ENCODE peak calls at places on chromosomes 7 and 10, in five cellular contexts. U, G, Z, M and H are unnamed samples.
A peak's percentile ranks its signal among the peaks of the same experiment; 100 is the strongest.

GRCh38 chr10:11246752-11247467 is 229.2 kb downstream of the CELF2 start:
- DNase-seq in U (no peak), G (no peak), Z (no peak), M (no peak), H (no peak)

GRCh38 chr7:36657031-36657660 is 67.1 kb downstream of the AOAH start:
- DNase-seq in U (no peak), G (peak; percentile 21), Z (no peak), M (no peak), H (no peak)

GRCh38 chr10:125337510-125337909 is 177.1 kb upstream of the CTBP2 start:
- DNase-seq in U (no peak), G (no peak), Z (no peak), M (no peak), H (no peak)

GRCh38 chr10:35300063-35300699 is 36.1 kb upstream of the CCNY start:
- DNase-seq in U (peak; percentile 88), G (peak; percentile 97), Z (no peak), M (no peak), H (no peak)

GRCh38 chr7:140607441-140607989 is 33.1 kb downstream of the DENND2A start:
- DNase-seq in U (peak; percentile 97), G (peak; percentile 88), Z (peak; percentile 79), M (no peak), H (no peak)

GRCh38 chr7:84055904-84056615 is 138.5 kb downstream of the SEMA3A start:
- DNase-seq in U (peak; percentile 36), G (no peak), Z (no peak), M (no peak), H (no peak)

GRCh38 chr7:30470783-30471182 is 7.8 kb downstream of the NOD1 start:
- DNase-seq in U (peak; percentile 90), G (peak; percentile 92), Z (peak; percentile 57), M (no peak), H (no peak)

GRCh38 chr10:112327678-112328077 is 44.5 kb downstream of the TECTB start:
- DNase-seq in U (no peak), G (no peak), Z (no peak), M (no peak), H (no peak)

GRCh38 chr10:132004052-132004451 is 22.3 kb upstream of the BNIP3 start:
- DNase-seq in U (no peak), G (no peak), Z (no peak), M (no peak), H (no peak)

GRCh38 chr10:100360234-100360633 is 13.2 kb downstream of the SCD start:
- DNase-seq in U (no peak), G (no peak), Z (no peak), M (no peak), H (no peak)

GRCh38 chr10:96910488-96911395 is 78.6 kb downstream of the LCOR start:
- DNase-seq in U (peak; percentile 58), G (peak; percentile 60), Z (no peak), M (peak; percentile 58), H (no peak)

GRCh38 chr10:8130973-8131911 is 76.8 kb downstream of the GATA3 start:
- DNase-seq in U (peak; percentile 9), G (peak; percentile 5), Z (no peak), M (no peak), H (no peak)

GRCh38 chr10:117830832-117831231 is 215.9 kb downstream of the RAB11FIP2 start:
- DNase-seq in U (no peak), G (no peak), Z (no peak), M (peak; percentile 97), H (no peak)

GRCh38 chr10:66381045-66381444 is 544.8 kb upstream of the LRRTM3 start:
- DNase-seq in U (no peak), G (no peak), Z (no peak), M (no peak), H (no peak)

GRCh38 chr10:82463165-82463564 is 588.2 kb downstream of the NRG3 start:
- DNase-seq in U (no peak), G (no peak), Z (no peak), M (no peak), H (no peak)

GRCh38 chr7:112360681-112361080 is 89.6 kb upstream of the IFRD1 start:
- DNase-seq in U (no peak), G (no peak), Z (no peak), M (no peak), H (peak; percentile 58)

GRCh38 chr10:75788394-75789205 is 357.2 kb downstream of the LRMDA start:
- DNase-seq in U (peak; percentile 86), G (peak; percentile 85), Z (no peak), M (no peak), H (peak; percentile 70)

GRCh38 chr10:106136175-106136574 is 1028.3 kb downstream of the SORCS1 start:
- DNase-seq in U (no peak), G (no peak), Z (no peak), M (no peak), H (no peak)

GRCh38 chr7:105156731-105157130 is 142.7 kb downstream of the KMT2E start:
- DNase-seq in U (peak; percentile 67), G (peak; percentile 57), Z (no peak), M (no peak), H (no peak)

DNA sequence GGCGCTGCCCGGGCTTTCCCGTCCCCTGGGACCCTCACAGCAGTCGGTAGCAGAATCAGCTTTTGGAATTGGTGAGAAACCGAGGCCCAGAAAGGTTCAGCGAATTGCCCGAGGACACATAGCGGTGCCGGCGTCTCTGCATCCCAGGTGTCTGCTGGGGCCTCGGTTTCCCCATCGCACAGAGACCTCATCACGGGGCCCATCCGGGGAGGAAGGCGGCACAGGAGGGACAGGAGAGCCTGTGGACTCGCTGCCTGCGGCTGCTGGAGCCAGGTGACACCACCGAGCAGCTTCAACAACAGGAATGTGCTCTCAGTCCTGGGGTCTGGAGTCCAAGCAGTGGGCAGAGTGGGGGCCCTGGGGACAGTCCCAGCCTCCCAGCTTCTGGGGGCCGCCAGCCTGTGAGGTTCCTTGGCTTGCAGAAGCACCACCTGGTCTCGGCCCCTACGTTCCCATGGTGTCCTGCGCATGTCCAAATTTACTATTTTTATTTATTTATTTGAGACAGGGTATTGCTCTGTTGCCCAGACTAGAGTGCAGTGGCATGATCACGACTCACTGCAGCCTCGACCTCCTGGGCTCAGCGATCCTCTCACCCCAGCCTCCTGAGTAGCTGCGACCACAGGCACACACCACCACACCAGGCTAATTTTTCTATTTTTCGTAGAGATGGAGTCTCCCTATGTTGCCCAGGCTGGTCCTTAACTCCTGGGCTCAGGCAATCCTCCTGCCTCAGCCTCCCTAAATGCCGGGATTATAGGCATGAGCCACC is 539 bp upstream of the COX19 start:
- DNase-seq in U (no peak), G (no peak), Z (no peak), M (no peak), H (no peak)
- H3K4me3 ChIP-seq in U (peak overlapping the region; percentile 55), G (peak overlapping the region; percentile 45), Z (peak overlapping the region; percentile 95), M (peak overlapping the region; percentile 100), H (peak overlapping the region; percentile 94)

DNA sequence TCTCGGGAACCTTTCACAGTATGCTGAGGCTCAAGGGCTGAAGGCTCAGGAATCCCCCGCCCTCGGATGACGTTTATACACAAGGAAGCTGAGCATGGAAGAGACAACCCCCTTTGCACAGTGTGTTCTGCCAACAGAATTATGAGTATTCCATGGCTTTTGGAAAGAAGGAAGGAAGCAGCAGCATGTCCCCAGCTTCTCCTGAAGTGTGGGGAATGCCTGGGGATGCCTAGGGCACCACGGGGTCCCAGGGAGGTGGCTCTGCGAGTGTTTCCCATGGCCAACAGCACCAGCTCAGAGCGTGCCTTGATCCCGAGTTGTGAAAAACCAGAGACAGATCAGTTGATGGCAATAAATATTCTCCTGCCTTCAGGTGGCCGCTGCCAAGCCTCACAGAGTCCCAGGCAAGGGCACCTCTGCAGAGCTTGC is 88.8 kb upstream of the DDC start:
- DNase-seq in U (peak; percentile 62), G (peak; percentile 91), Z (peak; percentile 66), M (no peak), H (no peak)
- H3K4me3 ChIP-seq in U (no peak overlapping the region), G (no peak overlapping the region), Z (no peak overlapping the region), M (no peak overlapping the region), H (no peak overlapping the region)

GRCh38 chr10:102795453-102796406 is 41.5 kb downstream of the CYP17A1 start:
- DNase-seq in U (no peak), G (no peak), Z (peak; percentile 19), M (no peak), H (no peak)
- H3K4me3 ChIP-seq in U (no peak overlapping the region), G (no peak overlapping the region), Z (no peak overlapping the region), M (no peak overlapping the region), H (no peak overlapping the region)

DNA sequence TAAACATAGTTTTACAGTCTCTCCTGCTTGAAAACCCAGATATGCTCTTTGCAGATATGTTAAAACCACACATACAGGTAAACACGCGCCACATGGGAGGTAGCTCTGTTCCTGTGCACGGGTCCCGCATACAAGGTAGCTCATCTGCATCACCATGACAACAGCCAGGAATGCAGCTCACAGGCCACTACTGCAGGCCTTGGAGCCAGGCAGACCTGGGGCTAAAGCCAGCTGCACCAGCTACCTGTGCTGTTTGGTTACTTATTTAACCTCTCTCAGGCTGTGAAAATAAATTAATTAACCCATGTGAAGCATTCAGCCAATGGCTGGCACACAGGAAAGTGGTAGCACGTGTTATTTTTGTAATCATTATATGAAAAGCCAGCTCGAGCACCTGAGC is 428.3 kb downstream of the TNS3 start:
- DNase-seq in U (no peak), G (no peak), Z (no peak), M (no peak), H (peak; percentile 3)
- H3K4me3 ChIP-seq in U (no peak overlapping the region), G (no peak overlapping the region), Z (no peak overlapping the region), M (no peak overlapping the region), H (no peak overlapping the region)

DNA sequence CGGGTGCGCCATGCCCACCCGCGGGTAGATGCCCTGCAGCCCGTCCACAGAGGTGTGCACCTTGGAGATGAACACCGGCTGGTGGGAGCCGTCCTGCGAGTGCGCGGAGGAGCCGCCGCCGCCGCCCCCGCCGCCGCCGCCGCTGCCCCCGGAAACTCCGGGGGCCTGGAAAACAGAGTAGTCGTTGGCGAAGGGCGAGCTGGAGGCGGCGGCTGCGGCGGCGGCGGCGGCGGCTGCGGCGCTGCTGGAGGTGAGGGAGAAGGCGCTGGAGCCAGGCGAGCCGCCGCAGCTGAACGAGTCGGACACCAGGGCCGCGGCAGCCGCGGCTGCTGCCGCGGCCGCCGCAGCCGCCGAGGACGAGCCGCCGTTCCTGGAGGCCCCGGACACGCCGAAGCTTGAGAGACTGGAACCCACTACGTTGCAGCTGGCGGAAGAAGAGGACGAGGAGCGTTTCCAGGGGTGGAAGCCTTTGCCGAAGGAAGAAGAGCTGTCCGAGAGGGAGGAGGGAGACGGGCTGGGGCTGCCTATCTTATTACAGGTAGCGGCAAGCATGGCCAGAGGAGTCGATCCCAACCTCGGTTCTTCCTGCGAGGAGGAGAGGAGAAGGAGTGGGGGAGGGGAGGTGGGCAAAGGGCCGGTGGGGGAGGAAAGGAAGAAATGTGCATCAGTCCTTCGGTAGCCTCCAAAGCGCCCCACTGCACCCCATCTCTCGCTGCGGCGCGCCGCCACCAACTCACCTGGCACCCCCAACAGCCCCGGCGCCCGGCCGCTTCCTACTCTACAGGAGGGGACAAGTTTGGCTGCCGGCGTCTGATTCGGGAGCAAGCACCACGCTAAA is 1.3 kb downstream of the SP8 start:
- DNase-seq in U (no peak), G (no peak), Z (no peak), M (no peak), H (no peak)
- H3K4me3 ChIP-seq in U (peak overlapping the region; percentile 38), G (no peak overlapping the region), Z (peak overlapping the region; percentile 16), M (peak overlapping the region; percentile 21), H (peak overlapping the region; percentile 57)

DNA sequence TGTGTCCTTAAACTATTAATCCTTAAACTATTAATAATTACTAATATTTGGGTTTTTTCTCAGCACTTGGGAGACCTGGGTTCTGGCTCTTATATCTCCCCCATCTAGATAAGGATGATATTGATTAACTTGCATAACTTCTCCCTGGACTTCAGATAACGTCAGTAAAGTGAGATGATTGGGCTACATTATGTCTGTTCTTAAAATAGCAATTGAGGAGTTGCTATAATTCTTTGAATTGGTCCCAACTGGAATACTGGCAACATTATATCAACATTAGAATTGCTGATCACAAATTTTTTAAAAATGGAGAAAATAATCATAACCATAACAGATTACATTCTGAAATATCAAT is 1.9 kb downstream of the APBB1IP start:
- DNase-seq in U (peak; percentile 15), G (no peak), Z (no peak), M (no peak), H (no peak)
- H3K4me3 ChIP-seq in U (no peak overlapping the region), G (no peak overlapping the region), Z (peak overlapping the region; percentile 51), M (no peak overlapping the region), H (no peak overlapping the region)

GRCh38 chr7:87475359-87476178 is at the start of gene ABCB4:
- DNase-seq in U (no peak), G (no peak), Z (peak; percentile 23), M (no peak), H (no peak)
- H3K4me3 ChIP-seq in U (peak within 1 kb of the TSS; percentile 29), G (peak within 1 kb of the TSS; percentile 1), Z (peak within 1 kb of the TSS; percentile 64), M (no peak within 1 kb of the TSS), H (no peak within 1 kb of the TSS)